ENCODE peak calls at places on chromosome 13, in nine cellular contexts. F is A172; V is RWPE1; S is body of pancreas; I is naive B cell; B is frontal cortex; G is stimulated activated CD8-positive, alpha-beta memory T cell treated with anti-CD3 and anti-CD28 coated beads, Interleukin-4, amount 100 ng/mL, for 4 hours; U is HFFc6; Q is iris pigment epithelial cell. Z is an unnamed sample.

GRCh38 chr13:94494021-94494420 is 14.5 kb upstream of the DCT start:
- DNase-seq in B (no peak), U (no peak), V (no peak), F (no peak), I (no peak), G (no peak), Q (no peak), S (no peak), Z (no peak)

GRCh38 chr13:83449666-83450395 is 432.4 kb downstream of the SLITRK1 start:
- DNase-seq in G (no peak), S (no peak), F (peak), V (peak), B (no peak), I (no peak), U (peak), Q (peak), Z (no peak)

GRCh38 chr13:114128624-114129522 is 3.5 kb downstream of the RASA3 start:
- DNase-seq in S (peak), I (peak), B (peak), Q (peak), F (peak), U (peak), G (peak), V (no peak), Z (peak)

GRCh38 chr13:40057228-40057627 is 401.8 kb downstream of the COG6 start:
- DNase-seq in U (no peak), B (no peak), G (no peak), V (no peak), S (no peak), Q (no peak), I (no peak), F (no peak), Z (no peak)

GRCh38 chr13:58926858-58927257 is 1236.9 kb downstream of the DIAPH3 start:
- DNase-seq in F (no peak), I (no peak), B (no peak), Q (no peak), G (no peak), V (no peak), U (no peak), S (no peak), Z (no peak)

GRCh38 chr13:113919761-113920160 is 54.1 kb downstream of the C13orf46 start:
- DNase-seq in I (no peak), B (no peak), S (no peak), F (no peak), U (no peak), Q (no peak), G (no peak), V (no peak), Z (no peak)

GRCh38 chr13:37058801-37059135 is 720 bp downstream of the SUPT20H start:
- DNase-seq in B (no peak), Q (peak), U (no peak), I (no peak), S (no peak), F (no peak), V (peak), G (no peak), Z (peak)

GRCh38 chr13:46170687-46171086 is 11.3 kb downstream of the LCP1 start:
- DNase-seq in U (no peak), S (no peak), G (no peak), V (no peak), Q (no peak), F (no peak), I (no peak), B (no peak), Z (no peak)

GRCh38 chr13:33577037-33577436 is 240.9 kb upstream of the RFC3 start:
- DNase-seq in U (peak), S (no peak), V (no peak), G (no peak), B (no peak), F (no peak), Q (peak), I (no peak), Z (no peak)

GRCh38 chr13:50761406-50761805 is 82.1 kb downstream of the DLEU7 start:
- DNase-seq in U (no peak), Q (no peak), G (no peak), V (no peak), S (no peak), F (no peak), B (no peak), I (no peak), Z (no peak)

GRCh38 chr13:98098511-98098910 is 44.4 kb upstream of the FARP1 start:
- DNase-seq in V (no peak), B (no peak), Q (no peak), F (no peak), I (no peak), G (no peak), S (no peak), U (peak), Z (no peak)

GRCh38 chr13:79226938-79227337 is 179.1 kb downstream of the RBM26 start:
- DNase-seq in B (no peak), S (no peak), G (no peak), F (no peak), U (no peak), Q (no peak), I (no peak), V (no peak), Z (no peak)

GRCh38 chr13:23674795-23675640 is 104.8 kb downstream of the TNFRSF19 start:
- DNase-seq in G (no peak), V (peak), F (no peak), Q (peak), S (no peak), I (no peak), B (no peak), U (peak), Z (no peak)

GRCh38 chr13:47463726-47464125 is 537.3 kb downstream of the SUCLA2 start:
- DNase-seq in Q (peak), S (no peak), V (no peak), F (no peak), B (no peak), U (peak), G (no peak), I (no peak), Z (no peak)

GRCh38 chr13:110233682-110234280 is 73.2 kb downstream of the COL4A1 start:
- DNase-seq in S (no peak), I (no peak), B (no peak), U (no peak), F (no peak), V (no peak), Q (peak), G (no peak), Z (no peak)

GRCh38 chr13:45696610-45697226 is 5.4 kb upstream of the CBY2 start:
- DNase-seq in S (no peak), U (no peak), B (no peak), I (no peak), Q (no peak), V (peak), G (no peak), F (no peak), Z (no peak)

GRCh38 chr13:31409678-31410356 is 210.0 kb downstream of the B3GLCT start:
- DNase-seq in G (no peak), F (no peak), S (no peak), U (peak), V (no peak), Q (peak), B (no peak), I (no peak), Z (no peak)

GRCh38 chr13:97002581-97002980 is 8.3 kb upstream of the OXGR1 start:
- DNase-seq in G (no peak), Q (peak), S (no peak), I (no peak), F (no peak), U (no peak), B (no peak), V (no peak), Z (no peak)

GRCh38 chr13:48265217-48265815 is 32.3 kb downstream of the ITM2B start:
- DNase-seq in G (no peak), S (no peak), B (no peak), F (no peak), I (peak), V (no peak), U (no peak), Q (no peak), Z (peak)

GRCh38 chr13:31172535-31172934 is 10.8 kb upstream of the HSPH1 start:
- DNase-seq in Q (peak), F (peak), U (peak), S (no peak), I (no peak), B (no peak), V (peak), G (no peak), Z (no peak)

GRCh38 chr13:95204231-95204765 is 97.0 kb downstream of the ABCC4 start:
- DNase-seq in G (no peak), V (no peak), F (no peak), I (no peak), B (no peak), U (no peak), S (no peak), Q (no peak), Z (no peak)

GRCh38 chr13:26020536-26021290 is 31.1 kb downstream of the SHISA2 start:
- DNase-seq in U (no peak), I (no peak), Q (no peak), B (no peak), G (no peak), S (no peak), V (no peak), F (no peak), Z (no peak)

GRCh38 chr13:76943646-76944045 is 4.7 kb upstream of the ACOD1 start:
- DNase-seq in G (no peak), V (no peak), I (no peak), B (no peak), S (no peak), Q (no peak), U (no peak), F (no peak), Z (no peak)

GRCh38 chr13:20901668-20902437 is 693 bp downstream of the XPO4 start:
- DNase-seq in S (peak), Q (peak), V (peak), U (peak), I (no peak), G (peak), B (no peak), F (peak), Z (peak)

GRCh38 chr13:72390909-72391308 is 336.5 kb downstream of the MZT1 start:
- DNase-seq in Q (peak), B (no peak), U (peak), I (no peak), G (no peak), F (peak), S (no peak), V (peak), Z (no peak)

GRCh38 chr13:21034602-21035190 is 26.7 kb downstream of the LATS2 start:
- DNase-seq in Q (peak), F (peak), G (no peak), V (no peak), S (no peak), B (no peak), I (no peak), U (no peak), Z (no peak)

GRCh38 chr13:104837756-104838155 is 1697.7 kb downstream of the EFNB2 start:
- DNase-seq in I (no peak), Q (peak), B (no peak), V (no peak), U (no peak), S (no peak), G (no peak), F (no peak), Z (no peak)

GRCh38 chr13:87671824-87672603 is 843 bp downstream of the SLITRK5 start:
- DNase-seq in G (no peak), V (no peak), I (no peak), B (peak), S (no peak), F (peak), U (no peak), Q (no peak), Z (no peak)

GRCh38 chr13:57629821-57630235 is 1.7 kb upstream of the PCDH17 start:
- DNase-seq in V (peak), Q (peak), G (no peak), I (peak), B (peak), U (no peak), S (peak), F (no peak), Z (peak)

GRCh38 chr13:32278456-32278855 is 36.7 kb downstream of the ZAR1L start:
- DNase-seq in I (no peak), B (no peak), U (peak), F (no peak), V (no peak), G (no peak), S (no peak), Q (peak), Z (no peak)

GRCh38 chr13:82713681-82714405 is 1168.4 kb downstream of the SLITRK1 start:
- DNase-seq in Q (peak), F (peak), U (peak), I (no peak), G (no peak), S (no peak), V (no peak), B (no peak), Z (no peak)

GRCh38 chr13:30751183-30751933 is 16.0 kb downstream of the ALOX5AP start:
- DNase-seq in G (no peak), F (no peak), V (no peak), I (no peak), B (no peak), S (peak), U (no peak), Q (no peak), Z (peak)

GRCh38 chr13:31322702-31323101 is 122.9 kb downstream of the B3GLCT start:
- DNase-seq in S (no peak), G (no peak), F (no peak), V (no peak), B (no peak), Q (no peak), U (no peak), I (no peak), Z (no peak)

GRCh38 chr13:99133230-99133629 is 67.4 kb upstream of the UBAC2 start:
- DNase-seq in U (no peak), Q (no peak), I (no peak), G (no peak), S (no peak), B (no peak), F (no peak), V (no peak), Z (no peak)

GRCh38 chr13:72890546-72890945 is 108.6 kb downstream of the PIBF1 start:
- DNase-seq in F (no peak), U (no peak), S (no peak), G (no peak), V (no peak), B (no peak), I (no peak), Q (no peak), Z (no peak)

GRCh38 chr13:106450991-106451390 is 84.5 kb downstream of the EFNB2 start:
- DNase-seq in B (no peak), Q (no peak), I (no peak), S (no peak), U (no peak), G (no peak), V (no peak), F (no peak), Z (no peak)

GRCh38 chr13:105202384-105202783 is 1333.1 kb downstream of the EFNB2 start:
- DNase-seq in Q (peak), U (no peak), F (peak), B (peak), S (no peak), V (no peak), G (no peak), I (no peak), Z (no peak)

Z was measured in activated naive CD8-positive, alpha-beta T cell treated with anti-CD3 and anti-CD28 coated beads for 36 hours.